ENCODE peak calls at places on chromosomes 4 and X, in five cellular contexts. J is left lung, O is lower lobe of right lung, M is A549, U is cardiac muscle cell. D is an unnamed sample.

GRCh38 chrX:32010157-32010656 is 938.4 kb upstream of the FTHL17 start:
- DNase-seq in O (no peak), J (no peak), U (no peak), M (no peak), D (no peak)

GRCh38 chr4:56843421-56843899 is 22.0 kb upstream of the SPINK2 start:
- DNase-seq in U (peak), O (peak), M (no peak), J (no peak), D (no peak)

GRCh38 chrX:151852294-151852693 is 60.4 kb upstream of the MAGEA4 start:
- DNase-seq in O (no peak), M (no peak), U (no peak), J (no peak), D (no peak)

GRCh38 chr4:141686146-141686775 is 49.9 kb downstream of the IL15 start:
- DNase-seq in M (peak), J (no peak), O (no peak), U (peak), D (no peak)

GRCh38 chrX:44244008-44244407 is 99.5 kb downstream of the EFHC2 start:
- DNase-seq in O (no peak), J (no peak), U (peak), M (peak), D (no peak)

GRCh38 chrX:22203186-22203585 is 69.5 kb upstream of the CBLL2 start:
- DNase-seq in J (no peak), O (no peak), U (no peak), M (no peak), D (no peak)

GRCh38 chr4:148415500-148415899 is 26.7 kb downstream of the NR3C2 start:
- DNase-seq in O (no peak), M (peak), J (no peak), U (peak), D (no peak)

GRCh38 chrX:38192007-38192625 is 28.6 kb downstream of the SRPX start:
- DNase-seq in M (peak), J (no peak), U (no peak), O (no peak), D (peak)

GRCh38 chr4:15547392-15547791 is 77.7 kb downstream of the CC2D2A start:
- DNase-seq in M (no peak), U (no peak), J (no peak), O (no peak), D (no peak)

GRCh38 chr4:119690871-119691270 is 62.3 kb upstream of the PDE5A start:
- DNase-seq in U (no peak), M (peak), O (no peak), J (no peak), D (no peak)

GRCh38 chr4:101669138-101669831 is 121.2 kb upstream of the BANK1 start:
- DNase-seq in J (no peak), U (no peak), M (no peak), O (no peak), D (no peak)

GRCh38 chr4:163598028-163598427 is 103.5 kb downstream of the TMA16 start:
- DNase-seq in U (no peak), O (no peak), J (no peak), M (no peak), D (no peak)

DNA sequence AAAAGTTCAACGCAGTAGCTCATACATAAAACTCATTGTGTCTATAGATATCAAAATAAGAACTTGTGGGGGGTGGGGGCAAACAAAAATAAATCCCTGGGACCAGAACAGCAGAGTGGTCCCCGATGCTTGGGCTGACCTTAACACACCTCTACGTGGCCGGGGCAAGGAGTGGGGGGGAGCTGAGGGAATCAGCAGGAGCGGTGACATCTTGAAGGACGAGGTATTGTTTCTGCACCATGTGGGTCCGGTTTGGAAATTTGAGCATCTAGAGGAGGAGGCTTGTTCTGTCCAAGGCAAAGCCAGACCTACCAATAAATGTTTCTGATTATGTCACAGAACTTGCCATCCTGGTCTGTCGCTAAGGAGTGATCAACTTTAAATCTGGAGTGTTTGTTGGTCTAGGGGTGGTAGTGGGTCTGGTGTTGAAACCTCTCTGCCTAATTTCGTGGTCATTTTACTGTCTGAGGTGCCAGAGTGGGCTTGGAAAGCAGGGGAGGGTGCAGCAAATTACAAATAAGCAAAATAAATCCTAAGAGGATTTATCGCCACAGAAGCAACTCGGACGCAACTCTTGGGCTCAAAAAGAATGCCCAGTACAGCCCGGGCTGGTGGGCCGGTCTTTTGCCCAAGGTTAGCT is 776 bp upstream of the RAPGEF2 start:
- DNase-seq in O (no peak), M (peak), U (peak), J (no peak), D (no peak)
- H3K4me3 ChIP-seq in O (peak), M (peak), U (peak), J (peak), D (peak)

GRCh38 chr4:180225977-180226376 is 2017.2 kb upstream of the TENM3 start:
- DNase-seq in M (no peak), J (no peak), U (no peak), O (no peak), D (no peak)
- TF ChIP-seq CTCF in M (no peak), J (no peak), U (no peak), O (no peak), D (no peak)

GRCh38 chr4:38785041-38785790 is 2.4 kb upstream of the TLR10 start:
- DNase-seq in J (no peak), O (no peak), M (no peak), U (no peak), D (no peak)
- H3K27ac ChIP-seq in J (peak), O (peak), M (no peak), U (no peak), D (no peak)

GRCh38 chr4:113762851-113763172 is 1.3 kb upstream of the CAMK2D start:
- DNase-seq in M (no peak), U (no peak), O (no peak), J (no peak), D (no peak)
- H3K4me3 ChIP-seq in M (peak), U (peak), O (peak), J (peak), D (peak)